ENCODE peak calls at places on chromosomes 4 and X, in ten cellular contexts. One of them, this sample, is unnamed. For H3K4me1, the result is how much of the 10 kb centered on the place peaks cover.

GRCh38 chrX:153739754-153740486 is 15.3 kb downstream of the ABCD1 start:
- DNase-seq in hepatocyte: no peak
- DNase-seq in adrenal gland: no peak
- DNase-seq in heart right ventricle: no peak
- DNase-seq in mucosa of descending colon: no peak
- DNase-seq in left ventricle myocardium inferior: no peak
- DNase-seq in mammary epithelial cell: peak
- DNase-seq in H9: no peak
- DNase-seq in SK-N-SH: no peak
- DNase-seq in right lobe of liver: no peak
- DNase-seq in this sample: no peak

GRCh38 chr4:121041307-121042090 is 30.8 kb downstream of the NDNF start:
- DNase-seq in right lobe of liver: no peak
- DNase-seq in adrenal gland: no peak
- DNase-seq in hepatocyte: no peak
- DNase-seq in H9: no peak
- DNase-seq in heart right ventricle: no peak
- DNase-seq in mammary epithelial cell: no peak
- DNase-seq in left ventricle myocardium inferior: no peak
- DNase-seq in SK-N-SH: no peak
- DNase-seq in mucosa of descending colon: no peak
- DNase-seq in this sample: no peak

GRCh38 chrX:7133036-7133412 is 14.5 kb upstream of the STS start:
- DNase-seq in adrenal gland: peak
- DNase-seq in heart right ventricle: peak
- DNase-seq in hepatocyte: no peak
- DNase-seq in left ventricle myocardium inferior: peak
- DNase-seq in mucosa of descending colon: no peak
- DNase-seq in right lobe of liver: peak
- DNase-seq in mammary epithelial cell: no peak
- DNase-seq in H9: no peak
- DNase-seq in SK-N-SH: no peak
- DNase-seq in this sample: no peak

GRCh38 chr4:100084892-100085291 is 105.4 kb downstream of the DDIT4L start:
- DNase-seq in mammary epithelial cell: no peak
- DNase-seq in SK-N-SH: no peak
- DNase-seq in heart right ventricle: no peak
- DNase-seq in H9: no peak
- DNase-seq in right lobe of liver: no peak
- DNase-seq in adrenal gland: no peak
- DNase-seq in hepatocyte: no peak
- DNase-seq in mucosa of descending colon: no peak
- DNase-seq in left ventricle myocardium inferior: no peak
- DNase-seq in this sample: no peak

GRCh38 chrX:19557816-19558215 is 42.5 kb upstream of the MAP3K15 start:
- DNase-seq in mucosa of descending colon: no peak
- DNase-seq in H9: no peak
- DNase-seq in mammary epithelial cell: no peak
- DNase-seq in hepatocyte: no peak
- DNase-seq in heart right ventricle: no peak
- DNase-seq in SK-N-SH: no peak
- DNase-seq in left ventricle myocardium inferior: no peak
- DNase-seq in adrenal gland: no peak
- DNase-seq in right lobe of liver: no peak
- DNase-seq in this sample: no peak

GRCh38 chrX:119482497-119483480 is 14.5 kb downstream of the SLC25A5 start:
- DNase-seq in H9: peak
- DNase-seq in mucosa of descending colon: peak
- DNase-seq in adrenal gland: peak
- DNase-seq in SK-N-SH: peak
- DNase-seq in heart right ventricle: peak
- DNase-seq in left ventricle myocardium inferior: peak
- DNase-seq in hepatocyte: peak
- DNase-seq in right lobe of liver: peak
- DNase-seq in mammary epithelial cell: peak
- DNase-seq in this sample: peak

GRCh38 chr4:137640838-137641158 is 108.5 kb upstream of the PCDH18 start:
- DNase-seq in mucosa of descending colon: no peak
- DNase-seq in left ventricle myocardium inferior: no peak
- DNase-seq in heart right ventricle: no peak
- DNase-seq in mammary epithelial cell: no peak
- DNase-seq in SK-N-SH: no peak
- DNase-seq in right lobe of liver: no peak
- DNase-seq in hepatocyte: no peak
- DNase-seq in H9: no peak
- DNase-seq in adrenal gland: no peak
- DNase-seq in this sample: no peak

GRCh38 chr4:38612996-38613395 is 51.0 kb upstream of the KLF3 start:
- DNase-seq in adrenal gland: peak
- DNase-seq in right lobe of liver: no peak
- DNase-seq in mammary epithelial cell: no peak
- DNase-seq in heart right ventricle: no peak
- DNase-seq in mucosa of descending colon: no peak
- DNase-seq in H9: no peak
- DNase-seq in left ventricle myocardium inferior: no peak
- DNase-seq in hepatocyte: peak
- DNase-seq in SK-N-SH: no peak
- DNase-seq in this sample: no peak

GRCh38 chr4:23930750-23931488 is 41.1 kb upstream of the PPARGC1A start:
- DNase-seq in SK-N-SH: peak
- DNase-seq in heart right ventricle: peak
- DNase-seq in H9: peak
- DNase-seq in mucosa of descending colon: peak
- DNase-seq in mammary epithelial cell: no peak
- DNase-seq in adrenal gland: peak
- DNase-seq in hepatocyte: peak
- DNase-seq in right lobe of liver: peak
- DNase-seq in left ventricle myocardium inferior: peak
- DNase-seq in this sample: peak

GRCh38 chr4:11073621-11074051 is 355.1 kb downstream of the HS3ST1 start:
- DNase-seq in mammary epithelial cell: no peak
- DNase-seq in adrenal gland: no peak
- DNase-seq in right lobe of liver: no peak
- DNase-seq in H9: no peak
- DNase-seq in mucosa of descending colon: no peak
- DNase-seq in SK-N-SH: no peak
- DNase-seq in left ventricle myocardium inferior: peak
- DNase-seq in heart right ventricle: peak
- DNase-seq in hepatocyte: peak
- DNase-seq in this sample: peak

GRCh38 chr4:153141238-153141637 is 63.0 kb upstream of the TRIM2 start:
- DNase-seq in SK-N-SH: no peak
- DNase-seq in heart right ventricle: no peak
- DNase-seq in right lobe of liver: no peak
- DNase-seq in mucosa of descending colon: no peak
- DNase-seq in mammary epithelial cell: no peak
- DNase-seq in left ventricle myocardium inferior: no peak
- DNase-seq in hepatocyte: no peak
- DNase-seq in H9: no peak
- DNase-seq in adrenal gland: no peak
- DNase-seq in this sample: no peak

GRCh38 chr4:153140294-153140693 is 63.9 kb upstream of the TRIM2 start:
- DNase-seq in hepatocyte: no peak
- DNase-seq in H9: no peak
- DNase-seq in adrenal gland: no peak
- DNase-seq in mammary epithelial cell: peak
- DNase-seq in left ventricle myocardium inferior: no peak
- DNase-seq in right lobe of liver: no peak
- DNase-seq in heart right ventricle: no peak
- DNase-seq in SK-N-SH: no peak
- DNase-seq in mucosa of descending colon: no peak
- DNase-seq in this sample: no peak

GRCh38 chr4:153146031-153146430 is 58.2 kb upstream of the TRIM2 start:
- DNase-seq in mammary epithelial cell: peak
- DNase-seq in SK-N-SH: no peak
- DNase-seq in heart right ventricle: no peak
- DNase-seq in right lobe of liver: no peak
- DNase-seq in adrenal gland: no peak
- DNase-seq in H9: no peak
- DNase-seq in left ventricle myocardium inferior: no peak
- DNase-seq in hepatocyte: no peak
- DNase-seq in mucosa of descending colon: no peak
- DNase-seq in this sample: no peak

GRCh38 chr4:153143527-153144348 is 60.5 kb upstream of the TRIM2 start:
- DNase-seq in mucosa of descending colon: no peak
- DNase-seq in mammary epithelial cell: peak
- DNase-seq in H9: no peak
- DNase-seq in hepatocyte: peak
- DNase-seq in SK-N-SH: peak
- DNase-seq in adrenal gland: no peak
- DNase-seq in right lobe of liver: no peak
- DNase-seq in heart right ventricle: no peak
- DNase-seq in left ventricle myocardium inferior: no peak
- DNase-seq in this sample: no peak

GRCh38 chr4:153142700-153143438 is 61.4 kb upstream of the TRIM2 start:
- DNase-seq in hepatocyte: peak
- DNase-seq in H9: peak
- DNase-seq in left ventricle myocardium inferior: peak
- DNase-seq in heart right ventricle: peak
- DNase-seq in mucosa of descending colon: peak
- DNase-seq in right lobe of liver: peak
- DNase-seq in adrenal gland: peak
- DNase-seq in SK-N-SH: peak
- DNase-seq in mammary epithelial cell: peak
- DNase-seq in this sample: peak
- TF ChIP-seq CTCF in hepatocyte: peak
- TF ChIP-seq CTCF in H9: peak
- TF ChIP-seq CTCF in left ventricle myocardium inferior: peak
- TF ChIP-seq CTCF in heart right ventricle: peak
- TF ChIP-seq CTCF in mucosa of descending colon: peak
- TF ChIP-seq CTCF in right lobe of liver: peak
- TF ChIP-seq CTCF in adrenal gland: peak
- TF ChIP-seq CTCF in SK-N-SH: peak
- TF ChIP-seq CTCF in mammary epithelial cell: peak
- TF ChIP-seq CTCF in this sample: peak

DNA sequence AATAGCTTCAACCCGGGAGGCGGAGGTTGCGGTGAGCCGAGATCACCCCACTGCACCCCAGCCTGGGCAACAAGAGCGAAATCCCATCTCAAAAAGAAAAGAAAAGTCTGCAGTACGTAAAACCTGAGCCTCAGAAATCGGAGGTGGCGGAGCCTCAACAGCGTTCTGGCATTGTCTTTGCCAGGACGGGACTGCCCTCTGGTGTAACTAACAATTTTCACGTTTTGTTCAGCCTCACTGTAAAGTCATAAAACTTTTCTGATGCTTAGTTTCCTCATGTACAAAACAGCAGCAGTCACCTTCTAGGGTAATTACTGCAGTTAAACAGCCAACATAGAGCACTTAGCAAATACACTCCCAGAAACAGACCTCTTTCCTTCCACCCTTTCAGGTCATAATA is 121.7 kb downstream of the RBM47 start:
- DNase-seq in mammary epithelial cell: no peak
- DNase-seq in mucosa of descending colon: peak
- DNase-seq in adrenal gland: no peak
- DNase-seq in left ventricle myocardium inferior: no peak
- DNase-seq in right lobe of liver: no peak
- DNase-seq in heart right ventricle: no peak
- DNase-seq in SK-N-SH: peak
- DNase-seq in hepatocyte: peak
- DNase-seq in H9: no peak
- DNase-seq in this sample: no peak
- H3K4me1 ChIP-seq in mammary epithelial cell: under half
- H3K4me1 ChIP-seq in mucosa of descending colon: under half
- H3K4me1 ChIP-seq in adrenal gland: under half
- H3K4me1 ChIP-seq in left ventricle myocardium inferior: under half
- H3K4me1 ChIP-seq in right lobe of liver: under half
- H3K4me1 ChIP-seq in heart right ventricle: under half
- H3K4me1 ChIP-seq in SK-N-SH: under half
- H3K4me1 ChIP-seq in hepatocyte: under half
- H3K4me1 ChIP-seq in H9: under half
- H3K4me1 ChIP-seq in this sample: under half

GRCh38 chr4:13543091-13543581 is 1.2 kb downstream of the NKX3-2 start:
- DNase-seq in mammary epithelial cell: no peak
- DNase-seq in SK-N-SH: peak
- DNase-seq in right lobe of liver: no peak
- DNase-seq in mucosa of descending colon: no peak
- DNase-seq in heart right ventricle: no peak
- DNase-seq in left ventricle myocardium inferior: no peak
- DNase-seq in hepatocyte: no peak
- DNase-seq in adrenal gland: no peak
- DNase-seq in H9: no peak
- DNase-seq in this sample: no peak

GRCh38 chr4:13541176-13541604 is 3.1 kb downstream of the NKX3-2 start:
- DNase-seq in H9: peak
- DNase-seq in mammary epithelial cell: no peak
- DNase-seq in hepatocyte: no peak
- DNase-seq in adrenal gland: no peak
- DNase-seq in SK-N-SH: peak
- DNase-seq in right lobe of liver: no peak
- DNase-seq in mucosa of descending colon: no peak
- DNase-seq in left ventricle myocardium inferior: no peak
- DNase-seq in heart right ventricle: no peak
- DNase-seq in this sample: no peak

GRCh38 chr4:13542577-13543042 is 1.7 kb downstream of the NKX3-2 start:
- DNase-seq in heart right ventricle: no peak
- DNase-seq in mammary epithelial cell: no peak
- DNase-seq in SK-N-SH: no peak
- DNase-seq in right lobe of liver: no peak
- DNase-seq in hepatocyte: no peak
- DNase-seq in adrenal gland: no peak
- DNase-seq in mucosa of descending colon: no peak
- DNase-seq in left ventricle myocardium inferior: no peak
- DNase-seq in H9: no peak
- DNase-seq in this sample: no peak

GRCh38 chr4:13540446-13541175 is 3.7 kb downstream of the NKX3-2 start:
- DNase-seq in right lobe of liver: no peak
- DNase-seq in H9: peak
- DNase-seq in mucosa of descending colon: no peak
- DNase-seq in left ventricle myocardium inferior: no peak
- DNase-seq in mammary epithelial cell: no peak
- DNase-seq in SK-N-SH: peak
- DNase-seq in adrenal gland: no peak
- DNase-seq in heart right ventricle: no peak
- DNase-seq in hepatocyte: no peak
- DNase-seq in this sample: no peak

GRCh38 chr4:13541720-13542576 is 2.4 kb downstream of the NKX3-2 start:
- DNase-seq in adrenal gland: peak
- DNase-seq in mammary epithelial cell: no peak
- DNase-seq in SK-N-SH: peak
- DNase-seq in left ventricle myocardium inferior: no peak
- DNase-seq in right lobe of liver: peak
- DNase-seq in hepatocyte: peak
- DNase-seq in H9: peak
- DNase-seq in heart right ventricle: no peak
- DNase-seq in mucosa of descending colon: no peak
- DNase-seq in this sample: no peak
- TF ChIP-seq CTCF in adrenal gland: peak
- TF ChIP-seq CTCF in mammary epithelial cell: peak
- TF ChIP-seq CTCF in SK-N-SH: peak
- TF ChIP-seq CTCF in left ventricle myocardium inferior: peak
- TF ChIP-seq CTCF in right lobe of liver: peak
- TF ChIP-seq CTCF in hepatocyte: peak
- TF ChIP-seq CTCF in H9: peak
- TF ChIP-seq CTCF in heart right ventricle: peak
- TF ChIP-seq CTCF in mucosa of descending colon: no peak
- TF ChIP-seq CTCF in this sample: peak

DNA sequence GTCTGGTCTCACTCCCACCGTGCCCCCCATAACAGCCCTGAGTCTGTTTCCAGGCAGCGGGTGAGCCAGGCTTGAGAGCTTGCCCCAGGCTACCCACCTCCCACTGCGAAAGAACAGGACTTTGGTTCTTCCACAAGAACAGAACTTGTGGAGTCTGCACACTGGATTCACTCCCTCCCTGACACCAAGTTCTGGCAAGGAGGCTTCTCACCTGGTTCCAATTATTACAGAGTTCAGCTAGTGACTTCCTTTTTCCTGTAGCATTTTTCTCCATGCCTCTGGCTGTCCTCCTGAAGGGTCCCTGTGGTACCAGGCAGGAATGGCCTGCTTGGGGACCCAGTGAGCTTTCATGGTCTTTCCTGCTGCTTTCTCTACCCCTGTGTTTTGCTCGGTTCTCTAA is 208.6 kb upstream of the SFRP2 start:
- DNase-seq in SK-N-SH: no peak
- DNase-seq in H9: no peak
- DNase-seq in hepatocyte: no peak
- DNase-seq in mucosa of descending colon: no peak
- DNase-seq in mammary epithelial cell: no peak
- DNase-seq in left ventricle myocardium inferior: no peak
- DNase-seq in heart right ventricle: no peak
- DNase-seq in right lobe of liver: no peak
- DNase-seq in adrenal gland: no peak
- DNase-seq in this sample: no peak
- H3K4me1 ChIP-seq in SK-N-SH: under half
- H3K4me1 ChIP-seq in H9: under half
- H3K4me1 ChIP-seq in hepatocyte: under half
- H3K4me1 ChIP-seq in mucosa of descending colon: under half
- H3K4me1 ChIP-seq in mammary epithelial cell: under half
- H3K4me1 ChIP-seq in left ventricle myocardium inferior: under half
- H3K4me1 ChIP-seq in heart right ventricle: under half
- H3K4me1 ChIP-seq in right lobe of liver: under half
- H3K4me1 ChIP-seq in adrenal gland: under half
- H3K4me1 ChIP-seq in this sample: under half

This sample was measured in psoas muscle.